ENCODE peak calls at places on chromosomes 1 and 21, in four cellular contexts. One of them, this sample, is unnamed.

GRCh38 chr1:55064861-55065263 is 25.5 kb downstream of the PCSK9 start:
- DNase-seq in HCT116: no peak
- DNase-seq in spleen: no peak
- DNase-seq in HepG2: no peak
- DNase-seq in this sample: peak; percentile 20

GRCh38 chr1:6523566-6523965 is 30.7 kb downstream of the NOL9 start:
- DNase-seq in HCT116: peak; percentile 41
- DNase-seq in spleen: no peak
- DNase-seq in HepG2: peak; percentile 65
- DNase-seq in this sample: no peak

GRCh38 chr1:233229291-233229690 is 66.2 kb downstream of the PCNX2 start:
- DNase-seq in HCT116: no peak
- DNase-seq in spleen: no peak
- DNase-seq in HepG2: no peak
- DNase-seq in this sample: no peak

GRCh38 chr1:208107817-208108608 is 136.2 kb downstream of the PLXNA2 start:
- DNase-seq in HCT116: no peak
- DNase-seq in spleen: no peak
- DNase-seq in HepG2: no peak
- DNase-seq in this sample: no peak

GRCh38 chr1:41727749-41728115 is 191.0 kb downstream of the HIVEP3 start:
- DNase-seq in HCT116: no peak
- DNase-seq in spleen: no peak
- DNase-seq in HepG2: no peak
- DNase-seq in this sample: no peak

GRCh38 chr21:27715131-27715530 is 748.2 kb upstream of the ADAMTS5 start:
- DNase-seq in HCT116: no peak
- DNase-seq in spleen: no peak
- DNase-seq in HepG2: no peak
- DNase-seq in this sample: no peak

GRCh38 chr1:158793604-158794003 is 12.6 kb upstream of the OR6N2 start:
- DNase-seq in HCT116: no peak
- DNase-seq in spleen: no peak
- DNase-seq in HepG2: no peak
- DNase-seq in this sample: no peak

GRCh38 chr1:212483154-212483505 is 50.4 kb downstream of the NENF start:
- DNase-seq in HCT116: no peak
- DNase-seq in spleen: no peak
- DNase-seq in HepG2: no peak
- DNase-seq in this sample: no peak

GRCh38 chr1:53393325-53393792 is 65.5 kb upstream of the LRP8 start:
- DNase-seq in HCT116: peak; percentile 59
- DNase-seq in spleen: peak; percentile 89
- DNase-seq in HepG2: peak; percentile 43
- DNase-seq in this sample: peak; percentile 80

GRCh38 chr1:25797939-25798338 is 2.1 kb upstream of the SELENON start:
- DNase-seq in HCT116: no peak
- DNase-seq in spleen: no peak
- DNase-seq in HepG2: peak; percentile 13
- DNase-seq in this sample: no peak

GRCh38 chr21:26067836-26068401 is 102.7 kb downstream of the APP start:
- DNase-seq in HCT116: no peak
- DNase-seq in spleen: no peak
- DNase-seq in HepG2: no peak
- DNase-seq in this sample: no peak

GRCh38 chr1:15911141-15911540 is 63.6 kb downstream of the SPEN start:
- DNase-seq in HCT116: no peak
- DNase-seq in spleen: no peak
- DNase-seq in HepG2: no peak
- DNase-seq in this sample: no peak

GRCh38 chr1:41668967-41669366 is 184.5 kb upstream of the EDN2 start:
- DNase-seq in HCT116: no peak
- DNase-seq in spleen: peak; percentile 40
- DNase-seq in HepG2: no peak
- DNase-seq in this sample: no peak

GRCh38 chr1:18668750-18669404 is 38.2 kb downstream of the PAX7 start:
- DNase-seq in HCT116: peak; percentile 15
- DNase-seq in spleen: no peak
- DNase-seq in HepG2: no peak
- DNase-seq in this sample: peak; percentile 89

GRCh38 chr1:17080881-17081280 is 27.0 kb upstream of the SDHB start:
- DNase-seq in HCT116: no peak
- DNase-seq in spleen: no peak
- DNase-seq in HepG2: no peak
- DNase-seq in this sample: no peak

GRCh38 chr1:110087812-110088738 is 17.6 kb upstream of the ALX3 start:
- DNase-seq in HCT116: peak; percentile 31
- DNase-seq in spleen: peak; percentile 66
- DNase-seq in HepG2: peak; percentile 54
- DNase-seq in this sample: peak; percentile 43

GRCh38 chr21:33434770-33435360 is 31.7 kb downstream of the IFNGR2 start:
- DNase-seq in HCT116: no peak
- DNase-seq in spleen: no peak
- DNase-seq in HepG2: no peak
- DNase-seq in this sample: no peak

GRCh38 chr1:169890761-169891538 is 2.7 kb downstream of the SCYL3 start:
- DNase-seq in HCT116: no peak
- DNase-seq in spleen: no peak
- DNase-seq in HepG2: no peak
- DNase-seq in this sample: peak; percentile 88

GRCh38 chr21:38504056-38504455 is 5.8 kb upstream of the ERG start:
- DNase-seq in HCT116: no peak
- DNase-seq in spleen: no peak
- DNase-seq in HepG2: no peak
- DNase-seq in this sample: no peak

GRCh38 chr1:95916616-95917015 is 682.6 kb downstream of the RWDD3 start:
- DNase-seq in HCT116: no peak
- DNase-seq in spleen: no peak
- DNase-seq in HepG2: no peak
- DNase-seq in this sample: no peak

GRCh38 chr21:14318598-14318997 is 64.3 kb downstream of the HSPA13 start:
- DNase-seq in HCT116: no peak
- DNase-seq in spleen: no peak
- DNase-seq in HepG2: no peak
- DNase-seq in this sample: no peak

GRCh38 chr1:7549693-7550161 is 221.4 kb upstream of the VAMP3 start:
- DNase-seq in HCT116: no peak
- DNase-seq in spleen: no peak
- DNase-seq in HepG2: no peak
- DNase-seq in this sample: no peak

GRCh38 chr1:177383715-177384114 is 213.0 kb downstream of the BRINP2 start:
- DNase-seq in HCT116: no peak
- DNase-seq in spleen: no peak
- DNase-seq in HepG2: no peak
- DNase-seq in this sample: no peak

GRCh38 chr1:157496121-157496526 is 56.2 kb downstream of the FCRL5 start:
- DNase-seq in HCT116: peak; percentile 26
- DNase-seq in spleen: no peak
- DNase-seq in HepG2: peak; percentile 36
- DNase-seq in this sample: no peak

GRCh38 chr1:8004113-8004802 is 21.9 kb downstream of the ERRFI1 start:
- DNase-seq in HCT116: no peak
- DNase-seq in spleen: no peak
- DNase-seq in HepG2: no peak
- DNase-seq in this sample: peak; percentile 74

GRCh38 chr1:182084487-182085316 is 23.2 kb upstream of the ZNF648 start:
- DNase-seq in HCT116: peak; percentile 67
- DNase-seq in spleen: peak; percentile 93
- DNase-seq in HepG2: peak; percentile 78
- DNase-seq in this sample: peak; percentile 85

GRCh38 chr1:205456383-205456867 is 580 bp upstream of the BLACAT1 start:
- DNase-seq in HCT116: no peak
- DNase-seq in spleen: peak; percentile 70
- DNase-seq in HepG2: no peak
- DNase-seq in this sample: no peak

GRCh38 chr1:12502300-12503109 is 115.5 kb downstream of the DHRS3 start:
- DNase-seq in HCT116: no peak
- DNase-seq in spleen: no peak
- DNase-seq in HepG2: no peak
- DNase-seq in this sample: no peak

GRCh38 chr1:160064164-160064563 is 5.8 kb downstream of the KCNJ10 start:
- DNase-seq in HCT116: no peak
- DNase-seq in spleen: no peak
- DNase-seq in HepG2: no peak
- DNase-seq in this sample: no peak

GRCh38 chr1:32250893-32251716 is at the start of gene LCK:
- DNase-seq in HCT116: no peak
- DNase-seq in spleen: peak; percentile 93
- DNase-seq in HepG2: no peak
- DNase-seq in this sample: no peak

GRCh38 chr1:113930499-113931161 is 1.5 kb downstream of the HIPK1 start:
- DNase-seq in HCT116: no peak
- DNase-seq in spleen: no peak
- DNase-seq in HepG2: peak; percentile 20
- DNase-seq in this sample: no peak

GRCh38 chr1:152014943-152015342 is 21.3 kb upstream of the S100A10 start:
- DNase-seq in HCT116: no peak
- DNase-seq in spleen: no peak
- DNase-seq in HepG2: no peak
- DNase-seq in this sample: no peak

GRCh38 chr1:169443923-169444322 is 16.6 kb upstream of the CCDC181 start:
- DNase-seq in HCT116: no peak
- DNase-seq in spleen: no peak
- DNase-seq in HepG2: no peak
- DNase-seq in this sample: no peak

GRCh38 chr1:39933956-39934941 is 20.7 kb upstream of the MFSD2A start:
- DNase-seq in HCT116: no peak
- DNase-seq in spleen: peak; percentile 78
- DNase-seq in HepG2: peak; percentile 86
- DNase-seq in this sample: peak; percentile 42

GRCh38 chr1:45326627-45327591 is at the start of gene HPDL:
- DNase-seq in HCT116: no peak
- DNase-seq in spleen: peak; percentile 89
- DNase-seq in HepG2: no peak
- DNase-seq in this sample: peak; percentile 46
- TF ChIP-seq POLR2AphosphoS5 in HCT116: no peak
- TF ChIP-seq POLR2AphosphoS5 in spleen: peak; percentile 68
- TF ChIP-seq POLR2AphosphoS5 in HepG2: no peak
- TF ChIP-seq POLR2AphosphoS5 in this sample: peak; percentile 19

GRCh38 chr1:30882678-30883388 is 25.7 kb downstream of the SDC3 start:
- DNase-seq in HCT116: no peak
- DNase-seq in spleen: no peak
- DNase-seq in HepG2: no peak
- DNase-seq in this sample: no peak
- H3K27ac ChIP-seq in HCT116: no peak overlapping the region
- H3K27ac ChIP-seq in spleen: no peak overlapping the region
- H3K27ac ChIP-seq in HepG2: no peak overlapping the region
- H3K27ac ChIP-seq in this sample: no peak overlapping the region

DNA sequence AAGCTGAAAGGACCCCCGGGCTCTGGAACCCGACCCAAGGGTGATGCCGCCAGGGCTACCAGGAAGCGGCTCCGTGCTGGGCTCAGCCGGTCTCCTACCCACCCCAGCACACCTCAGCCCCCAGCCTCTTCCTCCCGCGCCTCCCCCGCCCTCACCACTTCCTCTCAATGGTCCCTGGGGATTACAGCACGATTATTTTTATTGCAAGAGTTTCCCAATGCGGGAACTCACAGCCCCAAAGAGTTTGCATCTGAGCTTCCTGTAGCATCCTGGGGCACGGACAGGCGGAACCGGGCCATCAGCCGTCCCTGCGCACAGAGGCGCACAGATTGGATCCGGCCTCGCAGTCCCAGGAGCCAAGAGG is 8.7 kb upstream of the SLX9 start:
- DNase-seq in HCT116: no peak
- DNase-seq in spleen: peak; percentile 94
- DNase-seq in HepG2: no peak
- DNase-seq in this sample: no peak
- H3K4me3 ChIP-seq in HCT116: no peak overlapping the region
- H3K4me3 ChIP-seq in spleen: peak overlapping the region; percentile 86
- H3K4me3 ChIP-seq in HepG2: no peak overlapping the region
- H3K4me3 ChIP-seq in this sample: no peak overlapping the region

DNA sequence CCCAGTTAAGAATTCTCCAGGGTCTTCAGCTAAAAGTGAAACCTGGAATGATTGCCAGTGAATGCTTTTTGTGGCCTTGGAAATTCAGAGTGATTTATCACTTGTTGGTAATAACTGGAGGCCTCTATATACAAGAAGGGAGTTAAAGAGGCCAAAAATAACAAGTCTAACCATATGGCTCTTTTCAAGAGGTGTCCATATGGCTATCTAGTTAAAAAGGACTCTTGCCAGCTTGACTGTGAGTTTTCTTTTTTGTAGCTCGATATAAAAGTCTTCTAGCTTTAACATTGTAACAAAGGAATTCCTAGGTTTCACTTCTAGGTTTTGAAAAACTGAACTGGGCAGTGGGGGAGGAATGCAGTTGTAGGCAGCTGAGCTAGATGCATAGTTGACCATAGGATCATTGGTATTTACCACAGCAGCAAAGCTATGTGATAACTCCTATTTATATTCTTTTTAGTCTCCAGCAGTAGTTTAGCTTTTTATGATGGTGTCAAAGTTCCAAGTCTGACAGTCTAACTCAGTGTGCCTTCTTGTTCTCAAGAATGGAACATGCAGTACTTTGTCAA is 44.4 kb downstream of the CACHD1 start:
- DNase-seq in HCT116: no peak
- DNase-seq in spleen: no peak
- DNase-seq in HepG2: no peak
- DNase-seq in this sample: no peak
- TF ChIP-seq POLR2AphosphoS5 in HCT116: no peak
- TF ChIP-seq POLR2AphosphoS5 in spleen: no peak
- TF ChIP-seq POLR2AphosphoS5 in HepG2: no peak
- TF ChIP-seq POLR2AphosphoS5 in this sample: no peak

GRCh38 chr1:37514350-37515184 is at the start of gene MEAF6:
- DNase-seq in HCT116: peak; percentile 36
- DNase-seq in spleen: peak; percentile 96
- DNase-seq in HepG2: peak; percentile 74
- DNase-seq in this sample: peak; percentile 77

GRCh38 chr1:37513795-37514349 is 694 bp downstream of the MEAF6 start:
- DNase-seq in HCT116: no peak
- DNase-seq in spleen: peak; percentile 81
- DNase-seq in HepG2: peak; percentile 40
- DNase-seq in this sample: no peak

GRCh38 chr1:37506740-37507139 is 7.8 kb downstream of the MEAF6 start:
- DNase-seq in HCT116: no peak
- DNase-seq in spleen: no peak
- DNase-seq in HepG2: no peak
- DNase-seq in this sample: no peak

DNA sequence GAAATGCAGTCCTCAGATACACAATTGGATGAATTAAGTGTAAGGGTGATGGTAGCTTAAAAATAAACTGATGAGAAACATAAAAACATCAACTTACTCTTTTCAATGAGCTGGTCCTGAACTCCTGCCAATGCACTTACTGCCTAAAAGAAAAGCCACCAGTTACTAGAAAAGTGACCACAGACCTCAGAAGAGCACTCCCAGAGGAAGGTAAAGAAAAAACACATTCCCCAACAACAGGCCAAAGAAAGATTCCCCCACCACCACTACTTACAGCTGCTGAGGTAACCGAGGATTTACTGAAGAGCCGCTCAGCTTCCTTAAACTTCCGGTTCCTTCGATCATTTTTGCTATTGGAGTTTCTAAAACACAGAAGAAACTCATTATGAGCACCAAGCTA is 5.4 kb downstream of the MEAF6 start:
- DNase-seq in HCT116: no peak
- DNase-seq in spleen: no peak
- DNase-seq in HepG2: peak; percentile 28
- DNase-seq in this sample: no peak
- H3K27ac ChIP-seq in HCT116: no peak overlapping the region
- H3K27ac ChIP-seq in spleen: no peak overlapping the region
- H3K27ac ChIP-seq in HepG2: no peak overlapping the region
- H3K27ac ChIP-seq in this sample: peak overlapping the region; percentile 56

This sample was measured in prostate gland.